ENCODE peak calls at places on chromosomes 12 and 14, in eight cellular contexts. M is transverse colon; W is stomach; E is effector memory CD8-positive, alpha-beta T cell; H is HuH-7.5; Z is kidney tubule cell; Q is NCI-H2227 treated with DMSO at 0.1 percent for 48 hours; B is fibroblast of lung. A is an unnamed sample.

GRCh38 chr12:131045705-131046460 is 92.2 kb downstream of the ADGRD1 start:
- DNase-seq in Q (no peak), H (no peak), B (no peak), W (no peak), E (no peak), M (no peak), Z (no peak), A (no peak)

GRCh38 chr12:118537481-118537917 is 161.1 kb downstream of the SUDS3 start:
- DNase-seq in E (no peak), Z (no peak), M (peak), Q (peak), W (no peak), B (no peak), H (no peak), A (no peak)

GRCh38 chr12:125564753-125565152 is 499.5 kb downstream of the AACS start:
- DNase-seq in H (no peak), Z (no peak), Q (no peak), M (no peak), B (no peak), W (no peak), E (no peak), A (no peak)

GRCh38 chr12:64616221-64616620 is 5.9 kb downstream of the RASSF3 start:
- DNase-seq in Q (no peak), H (no peak), M (no peak), B (peak), W (no peak), Z (no peak), E (no peak), A (no peak)

GRCh38 chr12:39483597-39483996 is 40.7 kb upstream of the KIF21A start:
- DNase-seq in B (no peak), W (no peak), H (no peak), Z (no peak), M (no peak), E (no peak), Q (no peak), A (no peak)

GRCh38 chr12:78568326-78569020 is 296.1 kb upstream of the SYT1 start:
- DNase-seq in W (no peak), B (peak), Q (no peak), Z (peak), H (no peak), E (no peak), M (no peak), A (no peak)

GRCh38 chr12:54355104-54355815 is 9.0 kb downstream of the GPR84 start:
- DNase-seq in W (no peak), E (no peak), H (no peak), M (no peak), B (no peak), Z (no peak), Q (no peak), A (no peak)

GRCh38 chr14:104387000-104387384 is 192.6 kb upstream of the C14orf180 start:
- DNase-seq in Q (no peak), H (no peak), M (no peak), W (no peak), E (no peak), Z (no peak), B (no peak), A (no peak)

GRCh38 chr12:19657401-19657800 is 218.1 kb downstream of the AEBP2 start:
- DNase-seq in H (no peak), M (no peak), W (no peak), Z (no peak), E (no peak), Q (no peak), B (peak), A (no peak)

GRCh38 chr12:132351751-132352495 is 22.5 kb upstream of the GALNT9 start:
- DNase-seq in B (no peak), Q (no peak), W (no peak), Z (no peak), H (no peak), E (no peak), M (no peak), A (no peak)

GRCh38 chr12:100672075-100672592 is 98.7 kb downstream of the GAS2L3 start:
- DNase-seq in W (no peak), Z (no peak), Q (no peak), B (no peak), E (no peak), M (peak), H (no peak), A (no peak)

GRCh38 chr12:1819050-1819449 is 1.3 kb upstream of the LRTM2 start:
- DNase-seq in Q (no peak), E (no peak), Z (no peak), H (no peak), W (no peak), M (no peak), B (no peak), A (no peak)

GRCh38 chr14:51490205-51490604 is 161.5 kb upstream of the FRMD6 start:
- DNase-seq in W (no peak), H (no peak), B (peak), E (no peak), M (no peak), Q (no peak), Z (peak), A (no peak)

GRCh38 chr14:95518045-95518751 is 1.7 kb upstream of the SYNE3 start:
- DNase-seq in E (no peak), Q (no peak), W (no peak), B (peak), Z (no peak), M (no peak), H (no peak), A (no peak)

A was measured in brain pericyte.